ENCODE peak calls at places on chromosomes 12 and 14, in nine cellular contexts. C, V, G, N, H, X, M, D and R are unnamed samples.

GRCh38 chr12:124663771-124664366 is 96.5 kb upstream of the NCOR2 start:
- DNase-seq in X (no peak), C (no peak), N (no peak), D (no peak), H (no peak), V (no peak), M (peak), G (no peak), R (no peak)

GRCh38 chr14:55131782-55132181 is 2.7 kb downstream of the LGALS3 start:
- DNase-seq in C (no peak), M (no peak), H (no peak), V (no peak), G (no peak), N (peak), X (no peak), D (no peak), R (no peak)

GRCh38 chr12:132602578-132603239 is 7.7 kb downstream of the LRCOL1 start:
- DNase-seq in C (no peak), D (no peak), X (no peak), V (peak), H (no peak), G (no peak), N (no peak), M (no peak), R (no peak)

GRCh38 chr12:80186727-80187217 is 87.4 kb downstream of the OTOGL start:
- DNase-seq in V (no peak), H (no peak), M (peak), X (peak), C (no peak), G (no peak), N (peak), D (peak), R (peak)

GRCh38 chr12:13691598-13691997 is 289.8 kb downstream of the GRIN2B start:
- DNase-seq in G (no peak), C (no peak), M (no peak), V (no peak), X (no peak), H (no peak), D (no peak), N (no peak), R (no peak)

GRCh38 chr12:130460611-130461478 is 123.2 kb downstream of the PIWIL1 start:
- DNase-seq in X (no peak), H (no peak), V (peak), M (no peak), N (no peak), D (no peak), G (no peak), C (no peak), R (no peak)

GRCh38 chr14:32077081-32078029 is at the start of gene ARHGAP5:
- DNase-seq in G (no peak), D (peak), N (no peak), M (peak), C (no peak), X (no peak), H (peak), V (peak), R (peak)

GRCh38 chr14:57382283-57382682 is 8.1 kb upstream of the NAA30 start:
- DNase-seq in V (no peak), M (peak), D (no peak), N (peak), C (no peak), H (no peak), G (no peak), X (peak), R (peak)

GRCh38 chr12:108768591-108769500 is 37.5 kb upstream of the CORO1C start:
- DNase-seq in C (peak), H (no peak), N (no peak), X (no peak), M (no peak), D (peak), V (peak), G (no peak), R (no peak)

GRCh38 chr14:101407328-101407727 is 154.0 kb upstream of the DIO3 start:
- DNase-seq in C (no peak), X (no peak), N (no peak), M (no peak), V (no peak), D (no peak), G (no peak), H (no peak), R (no peak)

GRCh38 chr14:72443991-72444431 is 449.9 kb downstream of the DPF3 start:
- DNase-seq in X (no peak), M (no peak), G (no peak), D (no peak), N (no peak), V (no peak), H (peak), C (no peak), R (no peak)

GRCh38 chr12:114662512-114663177 is 21.3 kb downstream of the TBX3 start:
- DNase-seq in N (peak), D (peak), H (peak), X (peak), C (peak), M (peak), G (peak), V (no peak), R (peak)

GRCh38 chr14:35174342-35174741 is 52.0 kb downstream of the PRORP start:
- DNase-seq in N (no peak), H (no peak), M (no peak), V (no peak), D (no peak), X (no peak), G (no peak), C (no peak), R (no peak)
- TF ChIP-seq CTCF in N (no peak), H (no peak), M (no peak), V (no peak), D (no peak), X (no peak), G (no peak), C (no peak), R (no peak)

GRCh38 chr12:3195337-3195736 is 118.2 kb downstream of the TSPAN9 start:
- DNase-seq in N (no peak), D (no peak), X (no peak), V (no peak), C (no peak), M (no peak), G (no peak), H (no peak), R (no peak)

GRCh38 chr12:3199551-3200031 is 122.4 kb downstream of the TSPAN9 start:
- DNase-seq in M (peak), G (peak), H (no peak), D (peak), V (no peak), N (no peak), X (peak), C (no peak), R (peak)

GRCh38 chr12:3196488-3196887 is 119.3 kb downstream of the TSPAN9 start:
- DNase-seq in X (no peak), C (no peak), G (no peak), H (no peak), D (no peak), N (no peak), V (no peak), M (no peak), R (no peak)

GRCh38 chr12:3195859-3196483 is 118.8 kb downstream of the TSPAN9 start:
- DNase-seq in H (no peak), N (no peak), V (no peak), D (no peak), M (no peak), X (no peak), C (no peak), G (no peak), R (no peak)

GRCh38 chr12:3197131-3197818 is 120.1 kb downstream of the TSPAN9 start:
- DNase-seq in G (no peak), C (no peak), D (no peak), V (no peak), M (no peak), N (no peak), H (no peak), X (no peak), R (no peak)
- TF ChIP-seq CTCF in G (no peak), C (no peak), D (no peak), V (no peak), M (no peak), N (no peak), H (no peak), X (no peak), R (no peak)

GRCh38 chr14:78359581-78359980 is 189.4 kb downstream of the NRXN3 start:
- DNase-seq in D (no peak), C (no peak), G (no peak), M (no peak), V (no peak), H (no peak), N (no peak), X (no peak), R (no peak)

GRCh38 chr14:78358631-78359030 is 188.5 kb downstream of the NRXN3 start:
- DNase-seq in V (no peak), H (no peak), G (no peak), D (no peak), X (no peak), M (no peak), C (no peak), N (no peak), R (peak)

GRCh38 chr14:78355109-78355508 is 184.9 kb downstream of the NRXN3 start:
- DNase-seq in X (no peak), V (no peak), G (no peak), M (no peak), D (no peak), N (no peak), C (no peak), H (no peak), R (no peak)

DNA sequence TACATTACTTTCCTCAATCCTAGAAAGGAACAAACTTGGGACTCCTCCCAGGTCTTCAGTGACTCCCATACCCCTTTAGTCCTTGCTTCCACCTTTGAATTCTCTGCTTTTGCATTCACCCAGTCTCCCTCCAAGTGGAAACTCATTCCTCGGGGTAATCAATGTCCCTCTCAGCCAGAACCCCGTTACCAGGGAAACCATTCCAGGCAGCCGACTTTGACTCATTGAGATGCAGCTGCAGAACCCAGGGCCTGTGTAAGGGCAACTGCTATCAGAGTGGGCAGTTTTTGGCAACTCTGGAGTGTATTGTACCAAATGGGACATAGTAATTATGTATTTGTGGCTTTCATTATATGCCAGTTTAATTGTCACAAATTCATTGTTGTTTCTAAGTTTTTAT is 186.2 kb downstream of the NRXN3 start:
- DNase-seq in M (no peak), G (no peak), X (no peak), N (no peak), C (no peak), V (no peak), D (no peak), H (no peak), R (no peak)
- TF ChIP-seq CTCF in M (no peak), G (no peak), X (no peak), N (no peak), C (no peak), V (no peak), D (no peak), H (no peak), R (no peak)

GRCh38 chr12:8950287-8950574 is 786 bp upstream of the M6PR start:
- DNase-seq in N (no peak), D (no peak), C (no peak), X (no peak), H (no peak), G (no peak), V (no peak), M (no peak), R (no peak)

GRCh38 chr12:8947737-8948136 is 1.7 kb downstream of the M6PR start:
- DNase-seq in D (no peak), G (no peak), C (no peak), H (no peak), X (no peak), M (no peak), V (no peak), N (no peak), R (no peak)

GRCh38 chr12:8950702-8951478 is 1.4 kb upstream of the M6PR start:
- DNase-seq in X (no peak), G (no peak), H (no peak), V (no peak), D (no peak), N (no peak), C (no peak), M (no peak), R (no peak)

GRCh38 chr12:8948711-8949524 is 527 bp downstream of the M6PR start:
- DNase-seq in G (peak), X (peak), H (no peak), V (no peak), D (peak), M (peak), N (peak), C (no peak), R (peak)

DNA sequence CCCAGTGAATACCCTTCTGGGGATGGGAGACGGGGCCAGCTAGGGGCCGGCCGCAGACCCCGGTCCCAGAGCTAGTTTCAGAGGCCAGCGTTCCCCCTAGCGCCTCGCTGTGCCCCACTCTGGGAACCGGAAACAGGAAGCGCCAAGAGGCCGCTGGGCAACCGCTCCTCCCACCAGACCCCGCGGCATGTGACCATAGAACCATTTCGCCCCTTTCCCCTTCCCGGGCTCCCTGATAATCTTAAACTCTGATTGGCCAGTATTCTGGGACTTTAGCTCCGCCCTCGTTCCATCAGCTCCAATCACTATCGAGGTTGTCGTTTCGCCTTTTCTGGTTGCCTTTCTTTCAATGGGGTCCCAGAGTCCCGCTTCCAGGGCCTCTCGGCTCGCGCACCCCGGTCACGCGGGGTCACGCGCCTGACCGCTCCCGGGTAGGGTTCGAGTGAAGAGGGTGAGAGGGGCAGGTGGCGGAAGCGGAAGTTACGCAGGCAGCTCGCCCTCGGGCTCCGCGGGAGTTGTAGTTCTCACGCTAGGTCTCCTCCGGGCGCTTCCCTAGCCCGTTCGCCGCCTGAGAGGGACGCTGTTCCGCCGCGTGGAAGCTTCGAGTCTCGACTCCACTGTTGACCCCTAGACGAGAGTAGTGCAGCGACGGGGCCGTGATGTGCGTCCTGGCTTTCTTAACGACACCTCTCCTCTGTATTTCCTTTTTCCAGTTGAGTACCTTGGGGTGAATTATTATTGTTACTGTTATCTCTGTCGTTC is at the start of gene M6PR:
- DNase-seq in D (peak), C (peak), N (peak), V (peak), G (peak), M (peak), X (peak), H (peak), R (peak)
- TF ChIP-seq CTCF in D (no peak), C (peak), N (peak), V (peak), G (peak), M (peak), X (peak), H (peak), R (peak)

GRCh38 chr14:21103165-21103709 is 2.4 kb downstream of the TMEM253 start:
- DNase-seq in N (no peak), D (no peak), G (no peak), C (no peak), M (no peak), V (no peak), X (no peak), H (no peak), R (no peak)
- TF ChIP-seq CTCF in N (no peak), D (peak), G (no peak), C (no peak), M (no peak), V (no peak), X (no peak), H (peak), R (no peak)

GRCh38 chr14:105944632-105945610 is 418.5 kb downstream of the TMEM121 start:
- DNase-seq in M (no peak), H (peak), C (peak), V (peak), D (no peak), G (peak), X (no peak), N (no peak), R (peak)
- TF ChIP-seq CTCF in M (peak), H (peak), C (peak), V (peak), D (no peak), G (no peak), X (no peak), N (no peak), R (peak)

DNA sequence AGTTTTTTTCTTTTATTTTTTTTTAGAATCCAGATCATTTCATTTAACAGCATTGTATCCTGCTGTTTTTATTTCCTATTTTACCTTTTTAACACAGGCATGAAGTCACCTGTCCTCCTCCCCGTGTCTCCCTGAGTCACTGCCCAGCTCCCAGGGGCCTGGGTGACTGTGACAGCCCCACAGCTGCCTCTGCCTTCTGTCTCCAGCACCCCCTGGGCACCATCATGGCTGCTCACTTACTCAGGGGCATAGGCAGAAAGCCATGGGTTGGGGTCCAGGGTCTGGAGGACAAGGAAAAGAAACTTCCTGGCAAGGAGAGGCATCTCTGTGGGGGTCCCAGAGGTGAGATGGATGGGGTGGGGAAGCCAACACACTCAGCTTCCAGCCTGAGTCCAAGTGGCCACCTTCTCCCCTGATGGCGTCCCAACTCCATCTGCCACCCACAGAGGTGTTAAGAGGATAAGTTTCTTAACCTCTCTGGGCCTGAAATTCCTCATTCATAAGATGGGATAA is 25.3 kb downstream of the TMEM63C start:
- DNase-seq in N (no peak), V (no peak), X (no peak), G (no peak), M (no peak), C (no peak), H (no peak), D (no peak), R (no peak)
- TF ChIP-seq CTCF in N (no peak), V (no peak), X (no peak), G (no peak), M (no peak), C (no peak), H (no peak), D (no peak), R (no peak)